ENCODE peak calls at places on chromosomes 5 and 9, in eight cellular contexts. One of them, this sample, is unnamed. For H3K4me1, the result is how much of the 10 kb centered on the place peaks cover.

GRCh38 chr9:129610193-129610472 is 10.8 kb downstream of the C9orf50 start:
- DNase-seq in HCT116: no peak
- DNase-seq in right cardiac atrium: no peak
- DNase-seq in small intestine: no peak
- DNase-seq in uterus: no peak
- DNase-seq in lung: no peak
- DNase-seq in testis: no peak
- DNase-seq in adrenal gland: no peak
- DNase-seq in this sample: no peak

GRCh38 chr5:162384225-162384624 is 316.7 kb downstream of the GABRG2 start:
- DNase-seq in HCT116: no peak
- DNase-seq in right cardiac atrium: no peak
- DNase-seq in small intestine: no peak
- DNase-seq in uterus: no peak
- DNase-seq in lung: no peak
- DNase-seq in testis: no peak
- DNase-seq in adrenal gland: no peak
- DNase-seq in this sample: no peak

GRCh38 chr9:97735070-97735600 is 38.0 kb upstream of the XPA start:
- DNase-seq in HCT116: no peak
- DNase-seq in right cardiac atrium: no peak
- DNase-seq in small intestine: no peak
- DNase-seq in uterus: no peak
- DNase-seq in lung: no peak
- DNase-seq in testis: no peak
- DNase-seq in adrenal gland: no peak
- DNase-seq in this sample: no peak

GRCh38 chr5:115329475-115329874 is 33.0 kb upstream of the CCDC112 start:
- DNase-seq in HCT116: no peak
- DNase-seq in right cardiac atrium: no peak
- DNase-seq in small intestine: no peak
- DNase-seq in uterus: no peak
- DNase-seq in lung: no peak
- DNase-seq in testis: no peak
- DNase-seq in adrenal gland: no peak
- DNase-seq in this sample: no peak

GRCh38 chr5:10162468-10162867 is 87.2 kb downstream of the ATPSCKMT start:
- DNase-seq in HCT116: no peak
- DNase-seq in right cardiac atrium: no peak
- DNase-seq in small intestine: no peak
- DNase-seq in uterus: no peak
- DNase-seq in lung: no peak
- DNase-seq in testis: no peak
- DNase-seq in adrenal gland: no peak
- DNase-seq in this sample: no peak

GRCh38 chr5:169044982-169045381 is 256.0 kb downstream of the SLIT3 start:
- DNase-seq in HCT116: no peak
- DNase-seq in right cardiac atrium: no peak
- DNase-seq in small intestine: no peak
- DNase-seq in uterus: no peak
- DNase-seq in lung: no peak
- DNase-seq in testis: no peak
- DNase-seq in adrenal gland: no peak
- DNase-seq in this sample: no peak

GRCh38 chr9:81032831-81033230 is 656.5 kb downstream of the TLE1 start:
- DNase-seq in HCT116: no peak
- DNase-seq in right cardiac atrium: no peak
- DNase-seq in small intestine: no peak
- DNase-seq in uterus: no peak
- DNase-seq in lung: no peak
- DNase-seq in testis: no peak
- DNase-seq in adrenal gland: no peak
- DNase-seq in this sample: no peak

GRCh38 chr5:41346609-41347008 is 133.3 kb upstream of the C6 start:
- DNase-seq in HCT116: peak
- DNase-seq in right cardiac atrium: no peak
- DNase-seq in small intestine: peak
- DNase-seq in uterus: no peak
- DNase-seq in lung: no peak
- DNase-seq in testis: no peak
- DNase-seq in adrenal gland: no peak
- DNase-seq in this sample: no peak

GRCh38 chr9:129436751-129437625 is 183.9 kb downstream of the C9orf50 start:
- DNase-seq in HCT116: no peak
- DNase-seq in right cardiac atrium: peak
- DNase-seq in small intestine: no peak
- DNase-seq in uterus: peak
- DNase-seq in lung: no peak
- DNase-seq in testis: peak
- DNase-seq in adrenal gland: peak
- DNase-seq in this sample: peak

GRCh38 chr9:77769246-77769645 is 121.1 kb upstream of the GNA14 start:
- DNase-seq in HCT116: no peak
- DNase-seq in right cardiac atrium: no peak
- DNase-seq in small intestine: no peak
- DNase-seq in uterus: no peak
- DNase-seq in lung: no peak
- DNase-seq in testis: no peak
- DNase-seq in adrenal gland: no peak
- DNase-seq in this sample: no peak

GRCh38 chr9:134404376-134405358 is 78.4 kb downstream of the RXRA start:
- DNase-seq in HCT116: no peak
- DNase-seq in right cardiac atrium: peak
- DNase-seq in small intestine: no peak
- DNase-seq in uterus: no peak
- DNase-seq in lung: no peak
- DNase-seq in testis: no peak
- DNase-seq in adrenal gland: no peak
- DNase-seq in this sample: no peak

GRCh38 chr5:149426931-149427330 is 47.8 kb upstream of the IL17B start:
- DNase-seq in HCT116: no peak
- DNase-seq in right cardiac atrium: no peak
- DNase-seq in small intestine: no peak
- DNase-seq in uterus: no peak
- DNase-seq in lung: no peak
- DNase-seq in testis: no peak
- DNase-seq in adrenal gland: no peak
- DNase-seq in this sample: no peak
- H3K27ac ChIP-seq in HCT116: no peak
- H3K27ac ChIP-seq in right cardiac atrium: peak
- H3K27ac ChIP-seq in small intestine: peak
- H3K27ac ChIP-seq in uterus: peak
- H3K27ac ChIP-seq in lung: peak
- H3K27ac ChIP-seq in testis: peak
- H3K27ac ChIP-seq in adrenal gland: peak
- H3K27ac ChIP-seq in this sample: no peak

GRCh38 chr5:65808261-65808741 is 86.3 kb downstream of the NLN start:
- DNase-seq in HCT116: no peak
- DNase-seq in right cardiac atrium: no peak
- DNase-seq in small intestine: no peak
- DNase-seq in uterus: no peak
- DNase-seq in lung: no peak
- DNase-seq in testis: no peak
- DNase-seq in adrenal gland: no peak
- DNase-seq in this sample: no peak
- H3K4me1 ChIP-seq in HCT116: half or more
- H3K4me1 ChIP-seq in right cardiac atrium: under half
- H3K4me1 ChIP-seq in small intestine: under half
- H3K4me1 ChIP-seq in uterus: under half
- H3K4me1 ChIP-seq in lung: under half
- H3K4me1 ChIP-seq in testis: under half
- H3K4me1 ChIP-seq in adrenal gland: under half
- H3K4me1 ChIP-seq in this sample: under half

GRCh38 chr9:131719262-131719908 is 20.5 kb downstream of the RAPGEF1 start:
- DNase-seq in HCT116: no peak
- DNase-seq in right cardiac atrium: no peak
- DNase-seq in small intestine: no peak
- DNase-seq in uterus: no peak
- DNase-seq in lung: no peak
- DNase-seq in testis: no peak
- DNase-seq in adrenal gland: no peak
- DNase-seq in this sample: no peak

GRCh38 chr9:131721096-131721495 is 18.8 kb downstream of the RAPGEF1 start:
- DNase-seq in HCT116: no peak
- DNase-seq in right cardiac atrium: no peak
- DNase-seq in small intestine: no peak
- DNase-seq in uterus: no peak
- DNase-seq in lung: no peak
- DNase-seq in testis: no peak
- DNase-seq in adrenal gland: no peak
- DNase-seq in this sample: no peak

GRCh38 chr9:131722260-131722659 is 17.6 kb downstream of the RAPGEF1 start:
- DNase-seq in HCT116: no peak
- DNase-seq in right cardiac atrium: peak
- DNase-seq in small intestine: no peak
- DNase-seq in uterus: no peak
- DNase-seq in lung: no peak
- DNase-seq in testis: no peak
- DNase-seq in adrenal gland: no peak
- DNase-seq in this sample: no peak

GRCh38 chr9:131717719-131718460 is 22.0 kb downstream of the RAPGEF1 start:
- DNase-seq in HCT116: no peak
- DNase-seq in right cardiac atrium: no peak
- DNase-seq in small intestine: peak
- DNase-seq in uterus: no peak
- DNase-seq in lung: no peak
- DNase-seq in testis: no peak
- DNase-seq in adrenal gland: no peak
- DNase-seq in this sample: no peak

DNA sequence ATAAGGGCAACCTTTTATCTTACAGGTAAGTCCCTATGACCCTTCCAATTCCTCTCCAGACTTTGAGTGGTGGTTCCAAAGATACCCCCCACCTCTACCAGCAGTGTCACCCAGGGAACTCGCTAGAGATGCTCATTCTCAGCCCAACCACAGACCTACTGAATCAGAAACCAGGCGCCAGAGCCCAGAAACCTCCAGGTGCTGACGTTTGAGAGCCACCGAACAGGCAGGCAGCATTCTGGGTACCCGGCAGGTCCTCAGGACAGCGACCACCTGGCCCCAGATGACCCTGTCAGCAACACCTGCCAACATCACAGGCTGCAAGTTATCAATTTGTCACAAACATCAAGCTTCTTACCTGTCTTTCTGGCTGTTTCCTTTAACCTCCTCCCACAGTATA is 19.5 kb downstream of the RAPGEF1 start:
- DNase-seq in HCT116: no peak
- DNase-seq in right cardiac atrium: no peak
- DNase-seq in small intestine: no peak
- DNase-seq in uterus: no peak
- DNase-seq in lung: no peak
- DNase-seq in testis: no peak
- DNase-seq in adrenal gland: no peak
- DNase-seq in this sample: no peak
- H3K4me3 ChIP-seq in HCT116: no peak
- H3K4me3 ChIP-seq in right cardiac atrium: no peak
- H3K4me3 ChIP-seq in small intestine: no peak
- H3K4me3 ChIP-seq in uterus: no peak
- H3K4me3 ChIP-seq in lung: no peak
- H3K4me3 ChIP-seq in testis: no peak
- H3K4me3 ChIP-seq in adrenal gland: no peak
- H3K4me3 ChIP-seq in this sample: no peak

GRCh38 chr9:37574241-37574721 is 1.9 kb downstream of the FBXO10 start:
- DNase-seq in HCT116: no peak
- DNase-seq in right cardiac atrium: no peak
- DNase-seq in small intestine: peak
- DNase-seq in uterus: no peak
- DNase-seq in lung: no peak
- DNase-seq in testis: no peak
- DNase-seq in adrenal gland: no peak
- DNase-seq in this sample: no peak

GRCh38 chr9:37575921-37576721 is at the start of gene FBXO10:
- DNase-seq in HCT116: no peak
- DNase-seq in right cardiac atrium: peak
- DNase-seq in small intestine: peak
- DNase-seq in uterus: peak
- DNase-seq in lung: peak
- DNase-seq in testis: peak
- DNase-seq in adrenal gland: peak
- DNase-seq in this sample: peak

GRCh38 chr9:37575511-37575914 is 667 bp downstream of the FBXO10 start:
- DNase-seq in HCT116: no peak
- DNase-seq in right cardiac atrium: no peak
- DNase-seq in small intestine: peak
- DNase-seq in uterus: no peak
- DNase-seq in lung: no peak
- DNase-seq in testis: no peak
- DNase-seq in adrenal gland: no peak
- DNase-seq in this sample: no peak

GRCh38 chr9:37574996-37575395 is 1.2 kb downstream of the FBXO10 start:
- DNase-seq in HCT116: no peak
- DNase-seq in right cardiac atrium: no peak
- DNase-seq in small intestine: no peak
- DNase-seq in uterus: no peak
- DNase-seq in lung: no peak
- DNase-seq in testis: no peak
- DNase-seq in adrenal gland: no peak
- DNase-seq in this sample: no peak
- H3K27ac ChIP-seq in HCT116: no peak
- H3K27ac ChIP-seq in right cardiac atrium: no peak
- H3K27ac ChIP-seq in small intestine: no peak
- H3K27ac ChIP-seq in uterus: peak
- H3K27ac ChIP-seq in lung: no peak
- H3K27ac ChIP-seq in testis: no peak
- H3K27ac ChIP-seq in adrenal gland: peak
- H3K27ac ChIP-seq in this sample: no peak